ENCODE peak calls at places on chromosomes 7 and 10, in nine cellular contexts. I is NCI-H460, Q is left colon, R is T-helper 1 cell, U is caudate nucleus, T is kidney glomerular epithelial cell, W is ACHN, X is Calu3, Z is GM19239. S is an unnamed sample.
A peak's percentile ranks its signal among the peaks of the same experiment; 100 is the strongest.

GRCh38 chr10:53864850-53865249 is 936.2 kb downstream of the PCDH15 start:
- DNase-seq in I (no peak), Q (no peak), R (no peak), U (no peak), T (no peak), W (no peak), X (no peak), Z (no peak), S (no peak)

GRCh38 chr10:31912898-31913847 is 15.5 kb downstream of the ARHGAP12 start:
- DNase-seq in I (no peak), Q (no peak), R (no peak), U (no peak), T (no peak), W (peak; percentile 23), X (no peak), Z (no peak), S (no peak)

GRCh38 chr7:45092931-45093235 is 4.1 kb upstream of the NACAD start:
- DNase-seq in I (no peak), Q (no peak), R (no peak), U (no peak), T (no peak), W (no peak), X (no peak), Z (no peak), S (no peak)

GRCh38 chr7:50499092-50499491 is 48.9 kb upstream of the FIGNL1 start:
- DNase-seq in I (no peak), Q (no peak), R (no peak), U (no peak), T (no peak), W (no peak), X (no peak), Z (no peak), S (no peak)

GRCh38 chr7:5422324-5423271 is 1.0 kb downstream of the TNRC18 start:
- DNase-seq in I (no peak), Q (peak; percentile 39), R (no peak), U (no peak), T (no peak), W (peak; percentile 62), X (peak; percentile 27), Z (no peak), S (no peak)

GRCh38 chr7:119572541-119572940 is 700.4 kb upstream of the KCND2 start:
- DNase-seq in I (no peak), Q (no peak), R (no peak), U (no peak), T (no peak), W (no peak), X (no peak), Z (no peak), S (no peak)

GRCh38 chr10:110613341-110613995 is 30.7 kb upstream of the RBM20 start:
- DNase-seq in I (no peak), Q (no peak), R (no peak), U (no peak), T (no peak), W (no peak), X (no peak), Z (no peak), S (no peak)

GRCh38 chr10:24617771-24618396 is 105.8 kb downstream of the ARHGAP21 start:
- DNase-seq in I (peak; percentile 40), Q (peak; percentile 76), R (peak; percentile 18), U (peak; percentile 11), T (no peak), W (peak; percentile 61), X (peak; percentile 75), Z (peak; percentile 3), S (peak; percentile 71)

GRCh38 chr7:621572-622285 is 102.1 kb upstream of the PDGFA start:
- DNase-seq in I (no peak), Q (peak; percentile 67), R (no peak), U (no peak), T (no peak), W (no peak), X (peak; percentile 50), Z (no peak), S (peak; percentile 77)

GRCh38 chr7:1663243-1663642 is 6.8 kb upstream of the ELFN1 start:
- DNase-seq in I (no peak), Q (no peak), R (no peak), U (no peak), T (no peak), W (no peak), X (peak; percentile 0), Z (no peak), S (no peak)

GRCh38 chr10:58299580-58299979 is 30.6 kb downstream of the CISD1 start:
- DNase-seq in I (peak; percentile 53), Q (peak; percentile 69), R (peak; percentile 21), U (peak; percentile 9), T (peak; percentile 34), W (peak; percentile 74), X (peak; percentile 81), Z (peak; percentile 23), S (peak; percentile 76)

GRCh38 chr10:27242473-27242950 is 1.9 kb upstream of the ACBD5 start:
- DNase-seq in I (no peak), Q (no peak), R (no peak), U (no peak), T (no peak), W (no peak), X (no peak), Z (no peak), S (no peak)

GRCh38 chr10:10886861-10887539 is 130.7 kb upstream of the CELF2 start:
- DNase-seq in I (no peak), Q (no peak), R (no peak), U (no peak), T (no peak), W (no peak), X (no peak), Z (no peak), S (no peak)

GRCh38 chr7:2299853-2300512 is 14.3 kb downstream of the SNX8 start:
- DNase-seq in I (no peak), Q (no peak), R (no peak), U (no peak), T (no peak), W (no peak), X (no peak), Z (no peak), S (no peak)

GRCh38 chr10:23345861-23346260 is 1.3 kb upstream of the C10orf67 start:
- DNase-seq in I (peak; percentile 69), Q (no peak), R (no peak), U (no peak), T (peak; percentile 76), W (no peak), X (peak; percentile 49), Z (no peak), S (no peak)

GRCh38 chr10:91034494-91035157 is 113.7 kb upstream of the ANKRD1 start:
- DNase-seq in I (no peak), Q (peak; percentile 46), R (no peak), U (peak; percentile 17), T (peak; percentile 16), W (no peak), X (no peak), Z (no peak), S (peak; percentile 34)

GRCh38 chr7:123608991-123609882 is 7.6 kb downstream of the ASB15 start:
- DNase-seq in I (peak; percentile 31), Q (no peak), R (no peak), U (no peak), T (no peak), W (no peak), X (no peak), Z (no peak), S (no peak)

GRCh38 chr7:954330-955238 is at the start of gene ADAP1:
- DNase-seq in I (peak; percentile 47), Q (peak; percentile 71), R (peak; percentile 59), U (no peak), T (peak; percentile 27), W (peak; percentile 61), X (peak; percentile 92), Z (peak; percentile 83), S (peak; percentile 51)

GRCh38 chr10:33365871-33366411 is 31.5 kb upstream of the NRP1 start:
- DNase-seq in I (peak; percentile 61), Q (no peak), R (no peak), U (no peak), T (peak; percentile 96), W (peak; percentile 53), X (peak; percentile 60), Z (no peak), S (no peak)

GRCh38 chr7:117164578-117164977 is 158.3 kb downstream of the WNT2 start:
- DNase-seq in I (no peak), Q (no peak), R (no peak), U (no peak), T (no peak), W (no peak), X (no peak), Z (no peak), S (no peak)

GRCh38 chr10:1301138-1301537 is 245.0 kb downstream of the WDR37 start:
- DNase-seq in I (no peak), Q (no peak), R (no peak), U (no peak), T (no peak), W (no peak), X (no peak), Z (no peak), S (no peak)

GRCh38 chr7:26198133-26198780 is 2.3 kb downstream of the HNRNPA2B1 start:
- DNase-seq in I (no peak), Q (no peak), R (no peak), U (no peak), T (peak; percentile 53), W (peak; percentile 60), X (no peak), Z (no peak), S (peak; percentile 39)